ENCODE peak calls at places on chromosomes 3 and 15, in four cellular contexts. V is WTC11, K is HepG2, I is K562. R is an unnamed sample.

GRCh38 chr3:122681294-122682015 is 816 bp downstream of the PARP14 start:
- DNase-seq in V (peak; percentile 24), K (no peak), I (peak; percentile 7), R (no peak)

GRCh38 chr3:154552338-154552737 is 122.3 kb upstream of the GPR149 start:
- DNase-seq in V (no peak), K (peak; percentile 6), I (no peak), R (peak; percentile 8)

GRCh38 chr15:42274693-42274971 is 1.4 kb upstream of the TMEM87A start:
- DNase-seq in V (no peak), K (no peak), I (no peak), R (no peak)

GRCh38 chr15:68868296-68868695 is 47.6 kb upstream of the ANP32A start:
- DNase-seq in V (no peak), K (no peak), I (no peak), R (no peak)

GRCh38 chr3:107740992-107741896 is 218.5 kb downstream of the BBX start:
- DNase-seq in V (no peak), K (peak; percentile 8), I (no peak), R (no peak)

GRCh38 chr15:43771816-43772215 is 5.0 kb downstream of the ELL3 start:
- DNase-seq in V (no peak), K (no peak), I (no peak), R (no peak)

GRCh38 chr3:20039765-20040475 is at the start of gene KAT2B:
- DNase-seq in V (peak; percentile 61), K (peak; percentile 47), I (peak; percentile 89), R (peak; percentile 77)

GRCh38 chr3:127718916-127719290 is 46.2 kb downstream of the ABTB1 start:
- DNase-seq in V (no peak), K (no peak), I (no peak), R (no peak)

GRCh38 chr3:11566478-11566877 is 77.2 kb downstream of the VGLL4 start:
- DNase-seq in V (no peak), K (no peak), I (no peak), R (no peak)

GRCh38 chr15:20351448-20351961 is 190.1 kb downstream of the GOLGA6L6 start:
- DNase-seq in V (peak; percentile 12), K (no peak), I (no peak), R (no peak)

GRCh38 chr3:74217467-74217866 is 397.0 kb downstream of the CNTN3 start:
- DNase-seq in V (no peak), K (no peak), I (no peak), R (no peak)

GRCh38 chr3:37287776-37288175 is 113.4 kb upstream of the LRRFIP2 start:
- DNase-seq in V (no peak), K (no peak), I (no peak), R (no peak)
- TF ChIP-seq ELF4 in V (no peak), K (no peak), I (no peak), R (no peak)

DNA sequence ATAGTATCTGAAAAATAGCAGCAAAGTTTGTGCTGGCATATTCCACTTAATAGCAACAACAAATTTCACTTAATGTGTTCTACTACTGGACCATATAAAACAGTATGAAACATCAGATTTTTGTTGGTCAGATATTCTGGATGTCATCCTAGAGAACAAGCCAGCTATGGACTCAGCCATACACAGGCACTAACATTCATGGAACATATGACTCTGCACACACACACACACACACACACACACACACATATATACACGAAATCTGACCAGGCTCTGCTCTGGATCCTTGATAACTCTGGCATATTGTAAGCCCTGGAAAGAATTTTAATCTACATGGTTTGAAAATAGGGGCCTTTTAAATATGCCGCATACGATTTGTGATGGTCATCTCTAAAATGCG is 18.9 kb upstream of the NR2F2 start:
- DNase-seq in V (no peak), K (no peak), I (no peak), R (no peak)
- TF ChIP-seq ELF4 in V (no peak), K (no peak), I (no peak), R (no peak)

DNA sequence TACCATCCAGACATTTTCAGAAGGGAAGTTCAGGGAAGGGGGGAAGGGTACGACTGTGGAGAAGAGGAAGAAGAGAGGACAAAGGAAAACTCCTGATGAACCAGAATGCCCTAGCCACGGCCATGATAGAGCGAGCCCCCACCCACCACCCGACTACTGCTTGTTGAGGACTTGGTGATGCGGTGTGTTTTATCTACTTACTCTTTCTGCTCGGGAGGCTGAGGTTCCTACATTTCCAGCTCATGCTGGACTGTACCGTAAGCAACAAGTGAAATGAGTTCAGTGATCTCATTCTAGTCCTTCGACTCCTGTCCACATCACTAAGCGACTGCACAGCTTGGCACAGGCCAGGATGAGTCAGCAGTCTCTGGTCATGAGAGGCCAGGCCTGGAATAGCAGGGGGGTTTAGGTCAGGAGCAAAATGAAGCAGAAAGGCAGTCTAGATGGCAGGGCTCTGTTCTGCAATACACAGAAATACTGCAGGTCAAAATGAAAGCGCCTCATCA is 330.9 kb downstream of the TIGIT start:
- DNase-seq in V (no peak), K (peak; percentile 87), I (no peak), R (peak; percentile 25)
- TF ChIP-seq ELF4 in V (no peak), K (no peak), I (no peak), R (no peak)

GRCh38 chr3:79598594-79598993 is 169.2 kb downstream of the ROBO1 start:
- DNase-seq in V (peak; percentile 14), K (no peak), I (no peak), R (peak; percentile 6)
- TF ChIP-seq ELF4 in V (no peak), K (no peak), I (no peak), R (no peak)

GRCh38 chr3:195195321-195196209 is 75.4 kb downstream of the XXYLT1 start:
- DNase-seq in V (no peak), K (no peak), I (no peak), R (no peak)
- TF ChIP-seq ELF4 in V (no peak), K (no peak), I (no peak), R (no peak)

GRCh38 chr3:156033428-156033827 is 87.0 kb upstream of the KCNAB1 start:
- DNase-seq in V (no peak), K (no peak), I (no peak), R (no peak)
- TF ChIP-seq ELF4 in V (no peak), K (no peak), I (no peak), R (no peak)

GRCh38 chr3:50304601-50305000 is 1.2 kb upstream of the HYAL1 start:
- DNase-seq in V (no peak), K (no peak), I (no peak), R (no peak)
- TF ChIP-seq ELF4 in V (no peak), K (no peak), I (no peak), R (no peak)

DNA sequence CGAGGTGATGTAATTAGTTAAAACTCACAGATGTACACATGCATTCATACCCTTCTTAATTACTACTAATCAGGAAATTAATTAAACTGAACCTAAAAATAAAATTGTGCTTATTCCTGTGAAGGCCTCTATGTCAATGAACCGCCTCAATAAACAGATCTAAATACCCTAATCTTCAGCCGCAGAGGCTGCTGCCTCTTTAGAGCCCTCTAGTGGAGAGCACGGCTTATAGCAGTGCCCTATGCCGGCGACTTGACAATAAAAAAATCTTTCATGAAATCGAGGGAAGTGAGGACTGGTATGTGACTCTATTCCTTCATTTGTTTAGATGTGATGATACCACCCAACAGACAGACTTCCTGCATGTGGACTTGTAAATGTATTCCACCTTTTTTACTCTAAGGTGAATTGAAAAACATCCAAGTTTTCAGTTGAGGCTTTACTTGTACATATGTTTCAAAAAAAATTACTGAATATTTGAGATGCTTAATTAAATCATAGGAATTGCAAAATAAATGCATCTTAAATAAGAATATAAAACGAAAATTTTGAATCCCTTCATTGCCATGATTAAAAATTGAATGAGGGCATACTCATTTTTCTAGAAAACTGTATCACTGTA is 8.3 kb upstream of the EPHA3 start:
- DNase-seq in V (peak; percentile 62), K (peak; percentile 31), I (peak; percentile 22), R (peak; percentile 56)
- TF ChIP-seq ELF4 in V (no peak), K (no peak), I (no peak), R (no peak)

GRCh38 chr3:181726351-181727121 is 14.8 kb downstream of the SOX2 start:
- DNase-seq in V (peak; percentile 81), K (no peak), I (no peak), R (no peak)

GRCh38 chr3:181723568-181724431 is 12.1 kb downstream of the SOX2 start:
- DNase-seq in V (no peak), K (no peak), I (no peak), R (no peak)

GRCh38 chr3:181725830-181726229 is 14.1 kb downstream of the SOX2 start:
- DNase-seq in V (no peak), K (no peak), I (no peak), R (no peak)

GRCh38 chr3:181724432-181724740 is 12.7 kb downstream of the SOX2 start:
- DNase-seq in V (no peak), K (no peak), I (no peak), R (no peak)

GRCh38 chr3:181725033-181725775 is 13.5 kb downstream of the SOX2 start:
- DNase-seq in V (no peak), K (no peak), I (no peak), R (no peak)
- TF ChIP-seq ELF4 in V (no peak), K (no peak), I (no peak), R (no peak)

GRCh38 chr3:58006661-58007060 is 1.6 kb upstream of the FLNB start:
- DNase-seq in V (no peak), K (no peak), I (no peak), R (no peak)

GRCh38 chr3:58004972-58005371 is 3.2 kb upstream of the FLNB start:
- DNase-seq in V (no peak), K (no peak), I (no peak), R (no peak)

GRCh38 chr3:58003093-58003492 is 5.1 kb upstream of the FLNB start:
- DNase-seq in V (no peak), K (no peak), I (no peak), R (no peak)

GRCh38 chr3:58008140-58009025 is at the start of gene FLNB:
- DNase-seq in V (peak; percentile 82), K (peak; percentile 45), I (peak; percentile 94), R (peak; percentile 97)

DNA sequence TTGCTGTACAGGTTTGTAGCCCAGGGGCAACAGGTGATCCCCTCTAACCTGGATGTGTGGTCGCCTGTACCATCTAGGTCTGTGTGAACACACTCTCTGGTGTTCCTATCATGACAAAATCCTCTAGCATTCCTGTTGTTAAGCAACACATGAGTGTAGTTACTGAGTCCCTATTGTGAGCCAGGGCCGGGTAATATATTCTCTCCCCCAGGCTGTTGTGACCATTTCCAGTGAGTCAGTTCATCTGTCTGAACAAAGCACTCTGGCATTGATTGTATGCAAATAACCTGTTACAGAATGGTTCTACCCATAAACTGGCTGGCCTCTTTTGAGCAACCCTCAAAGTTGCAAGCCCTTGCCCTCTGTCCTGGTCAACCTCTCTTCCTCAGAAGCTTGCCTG is 2.6 kb upstream of the FLNB start:
- DNase-seq in V (no peak), K (peak; percentile 74), I (no peak), R (no peak)
- TF ChIP-seq ELF4 in V (no peak), K (no peak), I (no peak), R (no peak)